ENCODE peak calls at places on chromosomes 2 and 18, in four cellular contexts. R is K562, G is mesenchymal stem cell, N is IMR-90. X is an unnamed sample.

GRCh38 chr2:72665448-72665847 is 160.4 kb downstream of the EXOC6B start:
- DNase-seq in N (no peak), R (no peak), G (no peak), X (no peak)

GRCh38 chr2:65957886-65958285 is 477.0 kb upstream of the MEIS1 start:
- DNase-seq in G (no peak), N (no peak), R (no peak), X (no peak)

GRCh38 chr2:40279001-40279400 is 172.9 kb downstream of the SLC8A1 start:
- DNase-seq in G (peak), R (no peak), N (peak), X (no peak)

GRCh38 chr2:231347081-231347480 is 48.4 kb upstream of the B3GNT7 start:
- DNase-seq in G (no peak), N (no peak), R (peak), X (no peak)

GRCh38 chr2:240512109-240512485 is 45.7 kb downstream of the ANKMY1 start:
- DNase-seq in N (no peak), G (no peak), R (no peak), X (no peak)

GRCh38 chr2:188369365-188369764 is 77.7 kb downstream of the GULP1 start:
- DNase-seq in R (peak), N (peak), G (peak), X (peak)

GRCh38 chr2:42777883-42778805 is 14.2 kb upstream of the OXER1 start:
- DNase-seq in R (no peak), N (peak), G (no peak), X (peak)

GRCh38 chr18:58813090-58813489 is 51.6 kb upstream of the ZNF532 start:
- DNase-seq in G (no peak), R (no peak), N (no peak), X (no peak)

GRCh38 chr2:200747668-200748618 is 63.8 kb upstream of the BZW1 start:
- DNase-seq in G (peak), N (peak), R (no peak), X (peak)

GRCh38 chr2:223465793-223466192 is 136.4 kb downstream of the SCG2 start:
- DNase-seq in N (peak), G (peak), R (no peak), X (peak)

GRCh38 chr2:28422903-28423741 is 30.5 kb downstream of the FOSL2 start:
- DNase-seq in G (no peak), R (no peak), N (no peak), X (no peak)

GRCh38 chr2:10448208-10448645 is at the start of gene ODC1:
- DNase-seq in N (peak), R (peak), G (peak), X (peak)

GRCh38 chr18:8798996-8799395 is 93.6 kb downstream of the MTCL1 start:
- DNase-seq in G (peak), R (no peak), N (no peak), X (no peak)

GRCh38 chr18:48901145-48902022 is 49.4 kb downstream of the SMAD7 start:
- DNase-seq in G (no peak), N (no peak), R (no peak), X (no peak)

GRCh38 chr2:73827018-73827417 is 1.7 kb upstream of the STAMBP start:
- DNase-seq in G (peak), N (peak), R (peak), X (no peak)

GRCh38 chr18:58557013-58557435 is 71.9 kb downstream of the ALPK2 start:
- DNase-seq in R (no peak), G (no peak), N (no peak), X (no peak)

GRCh38 chr18:11810379-11810778 is 40.8 kb upstream of the CHMP1B start:
- DNase-seq in N (no peak), R (no peak), G (no peak), X (no peak)

GRCh38 chr18:70288171-70288850 is 534 bp upstream of the SOCS6 start:
- DNase-seq in G (peak), N (peak), R (no peak), X (no peak)

GRCh38 chr2:12261993-12262680 is 454.6 kb upstream of the TRIB2 start:
- DNase-seq in N (peak), R (no peak), G (no peak), X (peak)

GRCh38 chr2:138453815-138454214 is 47.8 kb upstream of the SPOPL start:
- DNase-seq in N (no peak), G (no peak), R (no peak), X (no peak)

GRCh38 chr2:197028230-197028629 is 101.7 kb upstream of the PGAP1 start:
- DNase-seq in N (peak), R (no peak), G (peak), X (peak)

GRCh38 chr18:51953521-51953920 is 386.5 kb upstream of the DCC start:
- DNase-seq in R (no peak), N (no peak), G (no peak), X (no peak)

GRCh38 chr2:208356846-208357574 is 49.6 kb upstream of the PTH2R start:
- DNase-seq in R (no peak), N (no peak), G (peak), X (peak)

GRCh38 chr2:43075054-43075593 is 151.3 kb downstream of the ZFP36L2 start:
- DNase-seq in N (peak), R (no peak), G (peak), X (peak)

GRCh38 chr2:84991404-84992151 is 20.6 kb downstream of the KCMF1 start:
- DNase-seq in G (peak), R (no peak), N (peak), X (peak)

GRCh38 chr2:74919827-74920226 is 38.6 kb upstream of the POLE4 start:
- DNase-seq in R (peak), N (peak), G (peak), X (no peak)

GRCh38 chr2:31125918-31126695 is 12.1 kb downstream of the GALNT14 start:
- DNase-seq in R (no peak), N (no peak), G (no peak), X (no peak)

GRCh38 chr18:25561923-25562322 is 210.0 kb upstream of the ZNF521 start:
- DNase-seq in N (peak), R (peak), G (peak), X (peak)

GRCh38 chr2:104746299-104746698 is 107.6 kb upstream of the POU3F3 start:
- DNase-seq in G (no peak), N (no peak), R (no peak), X (no peak)

GRCh38 chr2:232432598-232433184 is 23.3 kb upstream of the ALPI start:
- DNase-seq in R (no peak), N (no peak), G (no peak), X (no peak)

GRCh38 chr2:193482557-193482956 is 1287.8 kb upstream of the TMEFF2 start:
- DNase-seq in N (no peak), R (no peak), G (no peak), X (no peak)

GRCh38 chr2:31347788-31348187 is 66.8 kb downstream of the XDH start:
- DNase-seq in N (peak), G (no peak), R (no peak), X (peak)

DNA sequence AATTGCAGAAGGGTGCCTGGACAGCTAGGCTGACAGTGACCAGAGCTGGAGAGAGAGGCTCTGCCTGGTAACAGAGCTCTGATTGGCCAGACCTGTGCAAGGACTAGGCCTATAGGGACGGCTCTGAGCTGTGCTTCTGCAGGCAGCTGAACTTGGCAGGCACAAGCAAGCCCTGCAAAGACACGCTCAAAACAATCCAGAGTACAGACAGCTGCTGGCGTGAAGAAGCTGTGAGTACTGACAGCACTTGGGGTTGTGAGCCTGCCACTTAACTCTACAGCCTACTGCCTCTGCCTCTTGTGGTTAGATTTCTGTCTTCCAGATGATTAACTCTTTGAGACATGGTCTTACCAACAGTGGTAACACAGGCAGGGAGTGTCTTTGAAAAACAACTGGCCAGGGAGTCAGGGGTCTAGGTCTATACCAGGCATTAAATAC is 568.6 kb downstream of the TNS1 start:
- DNase-seq in G (peak), R (peak), N (peak), X (peak)
- H3K9ac ChIP-seq in G (peak), R (peak), N (peak), X (peak)

GRCh38 chr18:55400590-55401274 is 187.3 kb downstream of the TCF4 start:
- DNase-seq in N (peak), G (peak), R (no peak), X (peak)

GRCh38 chr18:55402731-55403405 is 185.1 kb downstream of the TCF4 start:
- DNase-seq in R (no peak), G (peak), N (no peak), X (peak)

GRCh38 chr18:55403555-55403954 is 184.4 kb downstream of the TCF4 start:
- DNase-seq in R (no peak), G (peak), N (no peak), X (no peak)

GRCh38 chr18:55401638-55402191 is 186.3 kb downstream of the TCF4 start:
- DNase-seq in G (peak), N (peak), R (no peak), X (peak)

DNA sequence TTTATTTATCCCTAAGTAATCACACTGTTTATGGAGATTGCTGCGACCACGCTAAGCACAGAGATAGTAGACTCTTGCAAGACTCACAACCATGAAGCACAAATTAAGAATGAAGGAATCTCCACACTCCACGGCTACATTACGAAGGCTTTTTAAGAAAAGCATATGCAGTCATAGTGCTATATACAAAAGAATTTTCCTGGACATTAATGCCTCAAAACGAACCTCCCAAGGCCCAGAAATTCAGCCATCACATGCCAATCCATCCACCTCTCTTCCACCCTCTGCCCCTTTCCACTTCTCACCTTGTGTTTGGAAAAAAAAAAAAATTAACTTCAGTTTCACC is 186.7 kb downstream of the TCF4 start:
- DNase-seq in R (no peak), N (peak), G (peak), X (peak)
- H3K9ac ChIP-seq in R (no peak), N (peak), G (peak), X (peak)

GRCh38 chr2:46298272-46298521 is 990 bp downstream of the EPAS1 start:
- DNase-seq in G (no peak), N (no peak), R (no peak), X (no peak)
- H3K9ac ChIP-seq in G (peak), N (peak), R (peak), X (peak)

GRCh38 chr2:173192071-173192470 is 116.4 kb downstream of the MAP3K20 start:
- DNase-seq in R (no peak), N (no peak), G (no peak), X (no peak)
- H3K9ac ChIP-seq in R (no peak), N (no peak), G (no peak), X (no peak)

GRCh38 chr2:71064754-71065621 is 3.5 kb upstream of the NAGK start:
- DNase-seq in G (peak), R (no peak), N (peak), X (no peak)
- H3K9ac ChIP-seq in G (no peak), R (no peak), N (peak), X (no peak)

GRCh38 chr2:62526531-62527381 is 20.8 kb upstream of the TMEM17 start:
- DNase-seq in G (no peak), R (peak), N (no peak), X (no peak)
- H3K9ac ChIP-seq in G (no peak), R (no peak), N (no peak), X (no peak)